ENCODE peak calls at places on chromosome 13, in nine cellular contexts. J is breast epithelium; S is stimulated activated CD8-positive, alpha-beta memory T cell treated with anti-CD3 and anti-CD28 coated beads, Interleukin-7, amount 100 ng/mL, for 1 hour; P is neural crest cell; M is stimulated activated CD4-positive, alpha-beta T cell treated with anti-CD3 and anti-CD28 coated beads, Interleukin-12 subunit alpha, Interleukin-12 subunit beta, amount 100 ng/mL, for 4 hours; K is DMS53; B is Right ventricle myocardium inferior; V is astrocyte of the spinal cord; I is DND-41. R is an unnamed sample.

GRCh38 chr13:71217827-71218226 is 649.2 kb downstream of the DACH1 start:
- DNase-seq in V (no peak), I (no peak), M (no peak), S (no peak), J (no peak), B (no peak), P (no peak), K (no peak), R (no peak)

GRCh38 chr13:74103970-74104555 is 30.1 kb downstream of the KLF12 start:
- DNase-seq in J (no peak), M (no peak), V (no peak), S (no peak), B (no peak), I (no peak), K (no peak), P (no peak), R (no peak)

GRCh38 chr13:26601669-26602068 is 44.2 kb downstream of the WASF3 start:
- DNase-seq in J (no peak), K (peak), V (no peak), B (no peak), S (no peak), P (no peak), M (no peak), I (peak), R (peak)

GRCh38 chr13:106348032-106348431 is 187.4 kb downstream of the EFNB2 start:
- DNase-seq in K (peak), I (no peak), J (no peak), M (no peak), P (no peak), V (peak), B (no peak), S (no peak), R (peak)

GRCh38 chr13:60759499-60759898 is 362.5 kb downstream of the TDRD3 start:
- DNase-seq in P (no peak), S (no peak), K (no peak), B (no peak), J (no peak), M (no peak), I (no peak), V (peak), R (peak)

GRCh38 chr13:30186644-30187431 is 120.5 kb downstream of the KATNAL1 start:
- DNase-seq in V (peak), J (no peak), B (no peak), M (no peak), S (no peak), K (peak), P (no peak), I (no peak), R (no peak)

GRCh38 chr13:79212064-79212619 is 193.9 kb downstream of the RBM26 start:
- DNase-seq in B (no peak), I (no peak), S (no peak), V (no peak), P (no peak), K (peak), J (no peak), M (no peak), R (no peak)

GRCh38 chr13:45943965-45944364 is 92.4 kb upstream of the SIAH3 start:
- DNase-seq in V (no peak), K (no peak), J (no peak), M (no peak), I (no peak), S (no peak), P (no peak), B (no peak), R (peak)

GRCh38 chr13:48862572-48862971 is 113.1 kb upstream of the FNDC3A start:
- DNase-seq in P (no peak), J (no peak), I (no peak), M (no peak), V (no peak), K (no peak), B (no peak), S (no peak), R (no peak)

GRCh38 chr13:33721719-33722118 is 96.2 kb upstream of the RFC3 start:
- DNase-seq in I (no peak), J (no peak), B (no peak), P (no peak), K (no peak), S (no peak), V (peak), M (no peak), R (peak)

GRCh38 chr13:77492982-77493381 is 42.5 kb upstream of the SCEL start:
- DNase-seq in P (no peak), B (no peak), V (peak), I (no peak), K (peak), J (no peak), S (no peak), M (no peak), R (peak)

GRCh38 chr13:109729031-109729870 is 57.1 kb downstream of the IRS2 start:
- DNase-seq in P (no peak), J (no peak), M (no peak), K (no peak), I (no peak), B (no peak), S (no peak), V (peak), R (peak)

GRCh38 chr13:73952683-73953082 is 181.5 kb downstream of the KLF12 start:
- DNase-seq in I (peak), S (no peak), K (no peak), P (no peak), B (no peak), M (no peak), J (no peak), V (no peak), R (no peak)

GRCh38 chr13:26721251-26721939 is 39.2 kb downstream of the GPR12 start:
- DNase-seq in M (peak), K (peak), B (peak), P (no peak), S (no peak), J (no peak), V (peak), I (peak), R (no peak)

GRCh38 chr13:91722267-91722884 is 324.0 kb downstream of the GPC5 start:
- DNase-seq in J (no peak), M (no peak), K (peak), P (no peak), B (no peak), V (peak), S (no peak), I (no peak), R (peak)

GRCh38 chr13:33678906-33679657 is 138.9 kb upstream of the RFC3 start:
- DNase-seq in I (no peak), P (peak), M (peak), B (peak), K (peak), V (peak), J (peak), S (peak), R (peak)

GRCh38 chr13:30334663-30335386 is 27.5 kb upstream of the KATNAL1 start:
- DNase-seq in S (no peak), I (no peak), P (peak), J (no peak), V (peak), M (no peak), K (peak), B (no peak), R (peak)

GRCh38 chr13:66208589-66208988 is 1021.5 kb downstream of the PCDH9 start:
- DNase-seq in S (no peak), K (no peak), P (no peak), V (no peak), B (no peak), J (no peak), I (no peak), M (no peak), R (no peak)

GRCh38 chr13:40589285-40590109 is 76.9 kb downstream of the FOXO1 start:
- DNase-seq in I (no peak), K (peak), M (no peak), V (peak), B (no peak), P (no peak), J (no peak), S (no peak), R (peak)

GRCh38 chr13:114062754-114063153 is 69.7 kb downstream of the RASA3 start:
- DNase-seq in J (no peak), I (no peak), K (no peak), M (no peak), P (no peak), S (no peak), V (no peak), B (peak), R (peak)

GRCh38 chr13:52454459-52454824 is 836 bp upstream of the CKAP2 start:
- DNase-seq in J (no peak), P (no peak), M (no peak), I (peak), B (no peak), K (peak), V (peak), S (no peak), R (peak)

GRCh38 chr13:39875111-39875510 is 219.6 kb downstream of the COG6 start:
- DNase-seq in J (no peak), V (no peak), K (no peak), P (no peak), M (no peak), I (no peak), S (no peak), B (no peak), R (peak)

GRCh38 chr13:113740286-113740556 is 18.8 kb upstream of the TMEM255B start:
- DNase-seq in K (no peak), I (no peak), J (no peak), S (no peak), M (no peak), P (no peak), B (no peak), V (no peak), R (no peak)

GRCh38 chr13:95044452-95045205 is 256.6 kb downstream of the ABCC4 start:
- DNase-seq in M (no peak), P (no peak), V (no peak), J (no peak), I (no peak), K (peak), S (no peak), B (no peak), R (no peak)

GRCh38 chr13:92804346-92804745 is 422.3 kb upstream of the GPC6 start:
- DNase-seq in M (no peak), J (no peak), S (no peak), P (no peak), B (no peak), V (peak), K (no peak), I (no peak), R (peak)

GRCh38 chr13:39656325-39656677 is 839 bp downstream of the COG6 start:
- DNase-seq in K (no peak), M (no peak), J (no peak), B (no peak), I (no peak), V (peak), P (no peak), S (no peak), R (no peak)

GRCh38 chr13:36965767-36966166 is 33.4 kb downstream of the ALG5 start:
- DNase-seq in B (no peak), V (peak), K (peak), I (no peak), S (no peak), M (no peak), P (no peak), J (no peak), R (no peak)

GRCh38 chr13:41503386-41503785 is 46.0 kb downstream of the RGCC start:
- DNase-seq in I (no peak), B (no peak), S (no peak), V (no peak), P (no peak), K (no peak), M (no peak), J (no peak), R (no peak)

GRCh38 chr13:32429406-32429909 is 1.5 kb upstream of the N4BP2L1 start:
- DNase-seq in I (no peak), V (no peak), S (no peak), B (no peak), K (no peak), P (no peak), J (no peak), M (no peak), R (no peak)

GRCh38 chr13:98942997-98943396 is 34.9 kb downstream of the DOCK9 start:
- DNase-seq in V (no peak), S (no peak), P (no peak), B (no peak), I (no peak), J (no peak), M (no peak), K (no peak), R (no peak)

GRCh38 chr13:81929988-81930387 is 1589.1 kb upstream of the SPRY2 start:
- DNase-seq in P (no peak), I (no peak), J (no peak), V (peak), M (no peak), S (no peak), B (no peak), K (peak), R (peak)

GRCh38 chr13:99224019-99224418 is 23.4 kb downstream of the UBAC2 start:
- DNase-seq in V (no peak), S (no peak), K (no peak), I (no peak), J (no peak), M (no peak), P (no peak), B (no peak), R (no peak)

GRCh38 chr13:73900591-73900990 is 233.6 kb downstream of the KLF12 start:
- DNase-seq in S (no peak), J (no peak), M (no peak), P (no peak), B (no peak), K (no peak), I (no peak), V (no peak), R (peak)

GRCh38 chr13:73096173-73097117 is 37.6 kb downstream of the KLF5 start:
- DNase-seq in V (no peak), M (no peak), I (no peak), B (no peak), J (no peak), S (no peak), K (no peak), P (no peak), R (no peak)

R was measured in cardiac muscle cell.